ENCODE peak calls at places on chromosomes 6 and 20, in eight cellular contexts. C is activated CD4-positive, alpha-beta memory T cell treated with anti-CD3 and anti-CD28 coated beads, Interleukin-2, amount 10 ng/mL, durations not matched to agents 7 days and 5 days; K is lung; G is sciatic nerve; V is NCI-H510A; L is NCI-H460; W is naive thymus-derived CD4-positive, alpha-beta T cell; Q is activated CD4-positive, alpha-beta T cell treated with anti-CD3 and anti-CD28 coated beads, Interleukin-2, amount 50 U/mL, for 48 hours. M is an unnamed sample.

GRCh38 chr6:6700421-6700820 is 111.9 kb downstream of the LY86 start:
- DNase-seq in K (no peak), V (no peak), L (no peak), W (no peak), G (no peak), Q (no peak), C (no peak), M (no peak)

GRCh38 chr6:10418361-10418861 is 3.5 kb upstream of the TFAP2A start:
- DNase-seq in G (no peak), C (no peak), W (no peak), Q (no peak), L (no peak), K (no peak), V (no peak), M (no peak)

GRCh38 chr20:3645309-3646066 is 17.7 kb downstream of the GFRA4 start:
- DNase-seq in G (peak), V (peak), K (no peak), L (no peak), Q (no peak), C (no peak), W (no peak), M (no peak)

GRCh38 chr6:113385020-113385431 is 472.1 kb upstream of the MARCKS start:
- DNase-seq in V (no peak), G (no peak), C (no peak), L (no peak), Q (no peak), K (no peak), W (no peak), M (no peak)

GRCh38 chr6:33716379-33716778 is 4.9 kb upstream of the UQCC2 start:
- DNase-seq in Q (no peak), G (no peak), W (no peak), C (no peak), L (no peak), K (no peak), V (peak), M (no peak)

GRCh38 chr20:25100914-25101313 is 19.0 kb upstream of the VSX1 start:
- DNase-seq in L (no peak), V (no peak), K (no peak), C (no peak), W (no peak), Q (no peak), G (no peak), M (no peak)

GRCh38 chr20:24651171-24651972 is 181.9 kb downstream of the SYNDIG1 start:
- DNase-seq in C (no peak), K (no peak), L (no peak), W (no peak), Q (no peak), V (no peak), G (no peak), M (no peak)

GRCh38 chr6:135149376-135149775 is 31.7 kb upstream of the MYB start:
- DNase-seq in Q (no peak), W (no peak), V (no peak), C (no peak), G (no peak), L (no peak), K (no peak), M (no peak)

GRCh38 chr20:50306478-50307423 is 116.1 kb downstream of the CEBPB start:
- DNase-seq in Q (no peak), W (no peak), L (no peak), C (no peak), K (no peak), G (no peak), V (no peak), M (no peak)